ENCODE peak calls at places on chromosome 11, in four cellular contexts. J is stromal cell of bone marrow, A is NCI-H2171 treated with DMSO at 0.1 percent for 48 hours, Z is astrocyte. U is an unnamed sample.
A peak's percentile ranks its signal among the peaks of the same experiment; 100 is the strongest.

GRCh38 chr11:134124660-134125451 is 56.0 kb downstream of the JAM3 start:
- DNase-seq in J (peak; percentile 43), Z (peak; percentile 64), A (no peak), U (no peak)

GRCh38 chr11:16280256-16280682 is 76.1 kb downstream of the SOX6 start:
- DNase-seq in A (peak; percentile 56), J (peak; percentile 33), Z (peak; percentile 2), U (no peak)

GRCh38 chr11:93089474-93090102 is 108.2 kb downstream of the SLC36A4 start:
- DNase-seq in A (no peak), J (peak; percentile 51), Z (peak; percentile 20), U (peak; percentile 15)

GRCh38 chr11:5620606-5621521 is 3.9 kb upstream of the TRIM34 start:
- DNase-seq in A (no peak), Z (peak; percentile 90), J (peak; percentile 81), U (no peak)

GRCh38 chr11:18314794-18315523 is 7.0 kb downstream of the HPS5 start:
- DNase-seq in J (no peak), A (no peak), Z (peak; percentile 56), U (no peak)

GRCh38 chr11:126938718-126939117 is 61.9 kb downstream of the KIRREL3 start:
- DNase-seq in Z (no peak), J (no peak), A (no peak), U (no peak)

GRCh38 chr11:115333106-115333505 is 171.1 kb downstream of the CADM1 start:
- DNase-seq in Z (peak; percentile 75), J (no peak), A (no peak), U (no peak)

GRCh38 chr11:1049431-1049891 is 12.9 kb upstream of the MUC6 start:
- DNase-seq in A (peak; percentile 71), J (no peak), Z (no peak), U (no peak)

GRCh38 chr11:97557399-97557798 is 1167.6 kb downstream of the JRKL start:
- DNase-seq in A (no peak), J (no peak), Z (no peak), U (no peak)

GRCh38 chr11:29312817-29313216 is 704.0 kb downstream of the KCNA4 start:
- DNase-seq in Z (peak; percentile 77), J (no peak), A (no peak), U (no peak)

GRCh38 chr11:66292543-66293332 is 1.0 kb downstream of the TMEM151A start:
- DNase-seq in Z (no peak), A (no peak), J (no peak), U (no peak)

GRCh38 chr11:29272019-29272654 is 744.7 kb downstream of the KCNA4 start:
- DNase-seq in A (peak; percentile 19), J (no peak), Z (peak; percentile 44), U (no peak)

GRCh38 chr11:130677486-130678153 is 229.2 kb downstream of the ADAMTS15 start:
- DNase-seq in J (no peak), A (no peak), Z (peak; percentile 92), U (no peak)

GRCh38 chr11:86408845-86409244 is 34.2 kb downstream of the CCDC81 start:
- DNase-seq in A (no peak), J (no peak), Z (no peak), U (no peak)

GRCh38 chr11:36431429-36432092 is 78.5 kb downstream of the TRAF6 start:
- DNase-seq in Z (peak; percentile 98), J (peak; percentile 86), A (no peak), U (no peak)

GRCh38 chr11:67099841-67100324 is 19.2 kb upstream of the KDM2A start:
- DNase-seq in J (no peak), Z (no peak), A (no peak), U (peak; percentile 27)

GRCh38 chr11:83007477-83007876 is 64.2 kb downstream of the RAB30 start:
- DNase-seq in J (no peak), Z (no peak), A (no peak), U (no peak)

GRCh38 chr11:27524155-27524554 is 17.6 kb upstream of the LIN7C start:
- DNase-seq in Z (peak; percentile 42), A (peak; percentile 16), J (peak; percentile 44), U (no peak)

U was measured in OCI-LY7.